ENCODE peak calls at places on chromosome 5, in seven cellular contexts. One of them, this sample, is unnamed.

GRCh38 chr5:98627121-98627520 is 146.3 kb upstream of the RGMB start:
- DNase-seq in upper lobe of right lung: no peak
- DNase-seq in NB4: no peak
- DNase-seq in IMR-90: no peak
- DNase-seq in heart right ventricle: no peak
- DNase-seq in pancreas: no peak
- DNase-seq in AG09309: no peak
- DNase-seq in this sample: no peak

GRCh38 chr5:34582364-34582763 is 73.8 kb upstream of the RAI14 start:
- DNase-seq in pancreas: peak
- DNase-seq in IMR-90: no peak
- DNase-seq in heart right ventricle: no peak
- DNase-seq in upper lobe of right lung: no peak
- DNase-seq in NB4: no peak
- DNase-seq in AG09309: no peak
- DNase-seq in this sample: no peak

GRCh38 chr5:27124590-27124989 is 86.2 kb upstream of the CDH9 start:
- DNase-seq in upper lobe of right lung: no peak
- DNase-seq in pancreas: no peak
- DNase-seq in AG09309: no peak
- DNase-seq in NB4: peak
- DNase-seq in heart right ventricle: no peak
- DNase-seq in IMR-90: peak
- DNase-seq in this sample: no peak

GRCh38 chr5:38330207-38330606 is 71.8 kb downstream of the EGFLAM start:
- DNase-seq in AG09309: no peak
- DNase-seq in pancreas: no peak
- DNase-seq in NB4: no peak
- DNase-seq in upper lobe of right lung: no peak
- DNase-seq in heart right ventricle: no peak
- DNase-seq in IMR-90: no peak
- DNase-seq in this sample: no peak

GRCh38 chr5:141003791-141004601 is 37.7 kb downstream of the PCDHAC2 start:
- DNase-seq in upper lobe of right lung: peak
- DNase-seq in pancreas: no peak
- DNase-seq in heart right ventricle: no peak
- DNase-seq in NB4: peak
- DNase-seq in AG09309: no peak
- DNase-seq in IMR-90: no peak
- DNase-seq in this sample: no peak

GRCh38 chr5:65722575-65723424 is 795 bp downstream of the NLN start:
- DNase-seq in NB4: peak
- DNase-seq in upper lobe of right lung: no peak
- DNase-seq in IMR-90: peak
- DNase-seq in pancreas: peak
- DNase-seq in heart right ventricle: no peak
- DNase-seq in AG09309: no peak
- DNase-seq in this sample: no peak

GRCh38 chr5:3139596-3139995 is 388.1 kb upstream of the IRX2 start:
- DNase-seq in AG09309: no peak
- DNase-seq in heart right ventricle: no peak
- DNase-seq in upper lobe of right lung: no peak
- DNase-seq in pancreas: no peak
- DNase-seq in IMR-90: no peak
- DNase-seq in NB4: no peak
- DNase-seq in this sample: no peak

GRCh38 chr5:138157626-138158025 is 18.4 kb upstream of the NME5 start:
- DNase-seq in NB4: no peak
- DNase-seq in IMR-90: no peak
- DNase-seq in heart right ventricle: no peak
- DNase-seq in upper lobe of right lung: no peak
- DNase-seq in pancreas: no peak
- DNase-seq in AG09309: no peak
- DNase-seq in this sample: no peak

GRCh38 chr5:112312295-112312694 is 106.8 kb downstream of the EPB41L4A start:
- DNase-seq in AG09309: no peak
- DNase-seq in upper lobe of right lung: no peak
- DNase-seq in pancreas: no peak
- DNase-seq in heart right ventricle: no peak
- DNase-seq in NB4: no peak
- DNase-seq in IMR-90: no peak
- DNase-seq in this sample: no peak

GRCh38 chr5:124920909-124921666 is 174.6 kb upstream of the ZNF608 start:
- DNase-seq in IMR-90: no peak
- DNase-seq in NB4: peak
- DNase-seq in pancreas: no peak
- DNase-seq in heart right ventricle: no peak
- DNase-seq in AG09309: no peak
- DNase-seq in upper lobe of right lung: no peak
- DNase-seq in this sample: no peak

GRCh38 chr5:93017854-93018253 is 563.2 kb downstream of the NR2F1-AS1 start:
- DNase-seq in heart right ventricle: no peak
- DNase-seq in IMR-90: peak
- DNase-seq in pancreas: no peak
- DNase-seq in upper lobe of right lung: no peak
- DNase-seq in NB4: no peak
- DNase-seq in AG09309: peak
- DNase-seq in this sample: peak
- TF ChIP-seq CTCF in heart right ventricle: no peak
- TF ChIP-seq CTCF in IMR-90: no peak
- TF ChIP-seq CTCF in pancreas: no peak
- TF ChIP-seq CTCF in upper lobe of right lung: no peak
- TF ChIP-seq CTCF in NB4: no peak
- TF ChIP-seq CTCF in AG09309: no peak
- TF ChIP-seq CTCF in this sample: no peak

DNA sequence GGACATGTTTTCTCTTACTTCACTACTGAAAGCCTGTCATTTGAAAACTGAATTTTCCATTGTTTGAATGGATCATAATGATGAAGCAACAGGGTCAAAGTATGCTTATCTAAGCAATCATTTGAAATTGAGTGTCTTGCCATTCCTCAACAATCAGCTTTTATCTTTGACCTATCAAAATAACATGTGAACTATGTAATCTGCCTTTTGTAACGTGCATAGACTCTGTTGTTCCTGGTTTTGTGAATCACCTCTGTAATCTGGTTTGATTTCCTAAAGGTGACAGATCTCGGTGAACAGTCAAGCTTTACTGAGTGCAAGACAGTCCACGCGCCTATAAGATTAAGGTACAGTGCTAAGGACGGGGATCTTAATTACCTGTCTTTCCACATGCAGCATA is 3.3 kb downstream of the MEF2C start:
- DNase-seq in AG09309: no peak
- DNase-seq in pancreas: no peak
- DNase-seq in heart right ventricle: no peak
- DNase-seq in upper lobe of right lung: no peak
- DNase-seq in IMR-90: no peak
- DNase-seq in NB4: no peak
- DNase-seq in this sample: no peak
- H3K4me3 ChIP-seq in AG09309: no peak
- H3K4me3 ChIP-seq in pancreas: no peak
- H3K4me3 ChIP-seq in heart right ventricle: peak
- H3K4me3 ChIP-seq in upper lobe of right lung: peak
- H3K4me3 ChIP-seq in IMR-90: no peak
- H3K4me3 ChIP-seq in NB4: no peak
- H3K4me3 ChIP-seq in this sample: no peak

GRCh38 chr5:32708949-32709348 is 2.2 kb upstream of the NPR3 start:
- DNase-seq in IMR-90: no peak
- DNase-seq in AG09309: no peak
- DNase-seq in pancreas: no peak
- DNase-seq in NB4: no peak
- DNase-seq in upper lobe of right lung: no peak
- DNase-seq in heart right ventricle: no peak
- DNase-seq in this sample: no peak

GRCh38 chr5:32707394-32707997 is 3.6 kb upstream of the NPR3 start:
- DNase-seq in NB4: peak
- DNase-seq in IMR-90: peak
- DNase-seq in pancreas: no peak
- DNase-seq in AG09309: no peak
- DNase-seq in heart right ventricle: no peak
- DNase-seq in upper lobe of right lung: no peak
- DNase-seq in this sample: no peak

GRCh38 chr5:32709789-32710334 is 1.3 kb upstream of the NPR3 start:
- DNase-seq in pancreas: peak
- DNase-seq in heart right ventricle: peak
- DNase-seq in upper lobe of right lung: peak
- DNase-seq in IMR-90: peak
- DNase-seq in AG09309: peak
- DNase-seq in NB4: peak
- DNase-seq in this sample: peak

GRCh38 chr5:32703957-32704356 is 7.2 kb upstream of the NPR3 start:
- DNase-seq in AG09309: no peak
- DNase-seq in pancreas: no peak
- DNase-seq in IMR-90: no peak
- DNase-seq in heart right ventricle: no peak
- DNase-seq in NB4: no peak
- DNase-seq in upper lobe of right lung: no peak
- DNase-seq in this sample: no peak
- TF ChIP-seq CTCF in AG09309: no peak
- TF ChIP-seq CTCF in pancreas: no peak
- TF ChIP-seq CTCF in IMR-90: no peak
- TF ChIP-seq CTCF in heart right ventricle: no peak
- TF ChIP-seq CTCF in NB4: no peak
- TF ChIP-seq CTCF in upper lobe of right lung: no peak
- TF ChIP-seq CTCF in this sample: no peak

GRCh38 chr5:143586781-143587362 is 183.4 kb upstream of the NR3C1 start:
- DNase-seq in pancreas: no peak
- DNase-seq in AG09309: no peak
- DNase-seq in NB4: no peak
- DNase-seq in heart right ventricle: no peak
- DNase-seq in upper lobe of right lung: no peak
- DNase-seq in IMR-90: no peak
- DNase-seq in this sample: no peak

GRCh38 chr5:143585970-143586369 is 182.5 kb upstream of the NR3C1 start:
- DNase-seq in NB4: no peak
- DNase-seq in AG09309: no peak
- DNase-seq in pancreas: no peak
- DNase-seq in heart right ventricle: no peak
- DNase-seq in IMR-90: no peak
- DNase-seq in upper lobe of right lung: no peak
- DNase-seq in this sample: no peak

GRCh38 chr5:143592648-143593047 is 189.2 kb upstream of the NR3C1 start:
- DNase-seq in NB4: peak
- DNase-seq in AG09309: no peak
- DNase-seq in pancreas: no peak
- DNase-seq in IMR-90: peak
- DNase-seq in upper lobe of right lung: no peak
- DNase-seq in heart right ventricle: no peak
- DNase-seq in this sample: no peak

GRCh38 chr5:143593723-143594122 is 190.2 kb upstream of the NR3C1 start:
- DNase-seq in heart right ventricle: no peak
- DNase-seq in NB4: no peak
- DNase-seq in pancreas: no peak
- DNase-seq in AG09309: no peak
- DNase-seq in upper lobe of right lung: no peak
- DNase-seq in IMR-90: no peak
- DNase-seq in this sample: no peak

DNA sequence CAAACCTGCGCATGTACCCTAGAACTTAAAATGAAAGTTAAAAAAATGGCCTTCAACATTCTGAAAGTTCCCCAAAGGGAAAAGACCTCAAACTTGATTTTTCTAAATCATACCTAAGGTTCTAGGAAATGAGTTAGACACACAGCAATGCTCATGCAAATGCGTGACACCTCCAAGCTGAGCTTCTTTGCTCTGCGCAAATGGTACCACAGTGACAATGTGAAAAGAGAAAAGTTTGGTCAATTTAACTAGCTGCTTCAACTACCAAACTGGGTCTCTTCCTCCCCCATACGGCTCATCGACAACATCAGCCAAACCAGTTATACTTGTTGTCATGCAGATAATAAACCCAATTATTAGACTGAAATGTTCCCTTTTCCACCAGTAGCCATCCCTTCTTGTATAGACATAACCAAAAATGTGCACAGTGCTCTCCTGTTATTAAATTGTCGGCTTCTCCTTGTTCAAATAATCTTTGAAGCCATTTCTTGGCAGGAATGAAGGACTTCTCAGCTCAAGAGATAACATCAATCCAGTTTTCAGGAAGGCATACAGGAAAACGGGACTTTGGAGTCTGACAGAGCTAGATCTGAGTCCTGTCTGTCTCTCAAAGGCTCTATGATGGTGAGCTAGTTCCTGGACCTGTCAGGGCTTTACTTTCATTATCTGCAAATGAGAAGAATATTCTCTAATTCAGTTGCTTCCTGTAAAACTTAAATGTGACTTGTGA is 185.6 kb upstream of the NR3C1 start:
- DNase-seq in IMR-90: no peak
- DNase-seq in AG09309: no peak
- DNase-seq in pancreas: no peak
- DNase-seq in upper lobe of right lung: no peak
- DNase-seq in heart right ventricle: no peak
- DNase-seq in NB4: no peak
- DNase-seq in this sample: no peak
- H3K4me3 ChIP-seq in IMR-90: no peak
- H3K4me3 ChIP-seq in AG09309: no peak
- H3K4me3 ChIP-seq in pancreas: no peak
- H3K4me3 ChIP-seq in upper lobe of right lung: no peak
- H3K4me3 ChIP-seq in heart right ventricle: no peak
- H3K4me3 ChIP-seq in NB4: no peak
- H3K4me3 ChIP-seq in this sample: no peak

GRCh38 chr5:6825678-6826244 is 112.5 kb downstream of the TENT4A start:
- DNase-seq in AG09309: no peak
- DNase-seq in heart right ventricle: no peak
- DNase-seq in upper lobe of right lung: no peak
- DNase-seq in pancreas: peak
- DNase-seq in IMR-90: no peak
- DNase-seq in NB4: no peak
- DNase-seq in this sample: no peak
- TF ChIP-seq CTCF in AG09309: no peak
- TF ChIP-seq CTCF in heart right ventricle: no peak
- TF ChIP-seq CTCF in upper lobe of right lung: no peak
- TF ChIP-seq CTCF in pancreas: no peak
- TF ChIP-seq CTCF in IMR-90: no peak
- TF ChIP-seq CTCF in NB4: no peak
- TF ChIP-seq CTCF in this sample: no peak

GRCh38 chr5:524442-525163 is at the start of gene SLC9A3:
- DNase-seq in AG09309: no peak
- DNase-seq in upper lobe of right lung: no peak
- DNase-seq in pancreas: no peak
- DNase-seq in NB4: no peak
- DNase-seq in IMR-90: no peak
- DNase-seq in heart right ventricle: no peak
- DNase-seq in this sample: no peak
- H3K4me3 ChIP-seq in AG09309: no peak
- H3K4me3 ChIP-seq in upper lobe of right lung: peak
- H3K4me3 ChIP-seq in pancreas: no peak
- H3K4me3 ChIP-seq in NB4: no peak
- H3K4me3 ChIP-seq in IMR-90: no peak
- H3K4me3 ChIP-seq in heart right ventricle: peak
- H3K4me3 ChIP-seq in this sample: no peak